ENCODE peak calls at places on chromosomes 12 and 14, in five cellular contexts. Y is endothelial cell, D is hepatocyte, L is EH, W is progenitor cell of endocrine pancreas. O is an unnamed sample.

GRCh38 chr12:130181211-130181610 is 18.9 kb downstream of the FZD10 start:
- DNase-seq in W (no peak), L (no peak), Y (no peak), D (no peak), O (no peak)

GRCh38 chr14:55450124-55450523 is 9.7 kb upstream of the TBPL2 start:
- DNase-seq in D (no peak), W (no peak), Y (no peak), L (no peak), O (no peak)

GRCh38 chr12:131065279-131065678 is 111.6 kb downstream of the ADGRD1 start:
- DNase-seq in Y (no peak), L (no peak), D (no peak), W (no peak), O (no peak)

GRCh38 chr12:115817399-115817798 is 460.1 kb downstream of the MED13L start:
- DNase-seq in L (no peak), Y (no peak), D (peak), W (no peak), O (peak)

GRCh38 chr12:111417784-111418593 is 12.3 kb downstream of the SH2B3 start:
- DNase-seq in Y (no peak), L (no peak), D (no peak), W (no peak), O (no peak)

GRCh38 chr12:120979220-120979861 is 998 bp downstream of the HNF1A start:
- DNase-seq in L (no peak), D (no peak), W (no peak), Y (no peak), O (no peak)

GRCh38 chr14:53044486-53044885 is 93.6 kb upstream of the FERMT2 start:
- DNase-seq in W (no peak), D (peak), L (peak), Y (no peak), O (peak)

GRCh38 chr14:95499354-95499750 is 17.1 kb downstream of the SYNE3 start:
- DNase-seq in D (no peak), W (no peak), Y (no peak), L (no peak), O (no peak)

GRCh38 chr12:107126688-107127481 is 33.5 kb upstream of the CRY1 start:
- DNase-seq in L (peak), D (peak), W (no peak), Y (no peak), O (peak)

GRCh38 chr12:120229583-120230325 is 28.8 kb upstream of the RPLP0 start:
- DNase-seq in D (peak), W (no peak), L (peak), Y (no peak), O (no peak)

O was measured in foreskin fibroblast.